ENCODE peak calls at places on chromosomes 1 and 21, in nine cellular contexts. One of them, this sample, is unnamed.
A peak's percentile ranks its signal among the peaks of the same experiment; 100 is the strongest.

GRCh38 chr1:41537788-41538351 is 53.4 kb upstream of the EDN2 start:
- DNase-seq in gastrocnemius medialis: peak; percentile 89
- DNase-seq in fibroblast of mammary gland: peak; percentile 83
- DNase-seq in lower lobe of right lung: peak; percentile 50
- DNase-seq in upper lobe of left lung: peak; percentile 50
- DNase-seq in psoas muscle: peak; percentile 90
- DNase-seq in mammary epithelial cell: no peak
- DNase-seq in tibial artery: peak; percentile 77
- DNase-seq in endothelial cell of umbilical vein: peak; percentile 82
- DNase-seq in this sample: peak; percentile 92

GRCh38 chr21:40562603-40563002 is 284.4 kb downstream of the DSCAM start:
- DNase-seq in gastrocnemius medialis: no peak
- DNase-seq in fibroblast of mammary gland: no peak
- DNase-seq in lower lobe of right lung: no peak
- DNase-seq in upper lobe of left lung: no peak
- DNase-seq in psoas muscle: no peak
- DNase-seq in mammary epithelial cell: no peak
- DNase-seq in tibial artery: no peak
- DNase-seq in endothelial cell of umbilical vein: no peak
- DNase-seq in this sample: no peak

GRCh38 chr1:6384962-6385672 is 8.4 kb downstream of the ACOT7 start:
- DNase-seq in gastrocnemius medialis: no peak
- DNase-seq in fibroblast of mammary gland: no peak
- DNase-seq in lower lobe of right lung: no peak
- DNase-seq in upper lobe of left lung: no peak
- DNase-seq in psoas muscle: no peak
- DNase-seq in mammary epithelial cell: peak; percentile 37
- DNase-seq in tibial artery: no peak
- DNase-seq in endothelial cell of umbilical vein: no peak
- DNase-seq in this sample: peak; percentile 64

GRCh38 chr1:54464031-54464476 is 57.9 kb upstream of the SSBP3 start:
- DNase-seq in gastrocnemius medialis: no peak
- DNase-seq in fibroblast of mammary gland: peak; percentile 24
- DNase-seq in lower lobe of right lung: no peak
- DNase-seq in upper lobe of left lung: no peak
- DNase-seq in psoas muscle: peak; percentile 4
- DNase-seq in mammary epithelial cell: no peak
- DNase-seq in tibial artery: no peak
- DNase-seq in endothelial cell of umbilical vein: no peak
- DNase-seq in this sample: no peak

GRCh38 chr1:116134178-116134773 is 23.1 kb downstream of the MAB21L3 start:
- DNase-seq in gastrocnemius medialis: no peak
- DNase-seq in fibroblast of mammary gland: peak; percentile 27
- DNase-seq in lower lobe of right lung: no peak
- DNase-seq in upper lobe of left lung: no peak
- DNase-seq in psoas muscle: no peak
- DNase-seq in mammary epithelial cell: no peak
- DNase-seq in tibial artery: no peak
- DNase-seq in endothelial cell of umbilical vein: no peak
- DNase-seq in this sample: no peak

GRCh38 chr21:44994581-44995171 is 54.8 kb downstream of the SLX9 start:
- DNase-seq in gastrocnemius medialis: peak; percentile 85
- DNase-seq in fibroblast of mammary gland: no peak
- DNase-seq in lower lobe of right lung: peak; percentile 45
- DNase-seq in upper lobe of left lung: no peak
- DNase-seq in psoas muscle: peak; percentile 79
- DNase-seq in mammary epithelial cell: peak; percentile 53
- DNase-seq in tibial artery: peak; percentile 54
- DNase-seq in endothelial cell of umbilical vein: no peak
- DNase-seq in this sample: no peak

GRCh38 chr1:86990826-86991225 is 76.4 kb downstream of the HS2ST1 start:
- DNase-seq in gastrocnemius medialis: no peak
- DNase-seq in fibroblast of mammary gland: no peak
- DNase-seq in lower lobe of right lung: no peak
- DNase-seq in upper lobe of left lung: no peak
- DNase-seq in psoas muscle: no peak
- DNase-seq in mammary epithelial cell: no peak
- DNase-seq in tibial artery: no peak
- DNase-seq in endothelial cell of umbilical vein: no peak
- DNase-seq in this sample: no peak

GRCh38 chr1:174912243-174912642 is 87.5 kb upstream of the CACYBP start:
- DNase-seq in gastrocnemius medialis: no peak
- DNase-seq in fibroblast of mammary gland: no peak
- DNase-seq in lower lobe of right lung: no peak
- DNase-seq in upper lobe of left lung: no peak
- DNase-seq in psoas muscle: no peak
- DNase-seq in mammary epithelial cell: no peak
- DNase-seq in tibial artery: no peak
- DNase-seq in endothelial cell of umbilical vein: peak; percentile 7
- DNase-seq in this sample: no peak

GRCh38 chr1:94247146-94248094 is 10.0 kb upstream of the ARHGAP29 start:
- DNase-seq in gastrocnemius medialis: peak; percentile 60
- DNase-seq in fibroblast of mammary gland: peak; percentile 58
- DNase-seq in lower lobe of right lung: peak; percentile 89
- DNase-seq in upper lobe of left lung: peak; percentile 87
- DNase-seq in psoas muscle: peak; percentile 91
- DNase-seq in mammary epithelial cell: peak; percentile 76
- DNase-seq in tibial artery: peak; percentile 70
- DNase-seq in endothelial cell of umbilical vein: peak; percentile 80
- DNase-seq in this sample: peak; percentile 68

GRCh38 chr1:16073490-16074104 is at the start of gene FAM131C:
- DNase-seq in gastrocnemius medialis: no peak
- DNase-seq in fibroblast of mammary gland: no peak
- DNase-seq in lower lobe of right lung: no peak
- DNase-seq in upper lobe of left lung: peak; percentile 31
- DNase-seq in psoas muscle: no peak
- DNase-seq in mammary epithelial cell: no peak
- DNase-seq in tibial artery: no peak
- DNase-seq in endothelial cell of umbilical vein: no peak
- DNase-seq in this sample: no peak

GRCh38 chr21:38774586-38775285 is 31.0 kb upstream of the ETS2 start:
- DNase-seq in gastrocnemius medialis: no peak
- DNase-seq in fibroblast of mammary gland: no peak
- DNase-seq in lower lobe of right lung: no peak
- DNase-seq in upper lobe of left lung: no peak
- DNase-seq in psoas muscle: no peak
- DNase-seq in mammary epithelial cell: no peak
- DNase-seq in tibial artery: no peak
- DNase-seq in endothelial cell of umbilical vein: no peak
- DNase-seq in this sample: no peak

GRCh38 chr1:67791686-67792475 is 41.4 kb downstream of the GNG12 start:
- DNase-seq in gastrocnemius medialis: peak; percentile 41
- DNase-seq in fibroblast of mammary gland: peak; percentile 94
- DNase-seq in lower lobe of right lung: no peak
- DNase-seq in upper lobe of left lung: no peak
- DNase-seq in psoas muscle: no peak
- DNase-seq in mammary epithelial cell: peak; percentile 29
- DNase-seq in tibial artery: peak; percentile 58
- DNase-seq in endothelial cell of umbilical vein: peak; percentile 87
- DNase-seq in this sample: peak; percentile 89

DNA sequence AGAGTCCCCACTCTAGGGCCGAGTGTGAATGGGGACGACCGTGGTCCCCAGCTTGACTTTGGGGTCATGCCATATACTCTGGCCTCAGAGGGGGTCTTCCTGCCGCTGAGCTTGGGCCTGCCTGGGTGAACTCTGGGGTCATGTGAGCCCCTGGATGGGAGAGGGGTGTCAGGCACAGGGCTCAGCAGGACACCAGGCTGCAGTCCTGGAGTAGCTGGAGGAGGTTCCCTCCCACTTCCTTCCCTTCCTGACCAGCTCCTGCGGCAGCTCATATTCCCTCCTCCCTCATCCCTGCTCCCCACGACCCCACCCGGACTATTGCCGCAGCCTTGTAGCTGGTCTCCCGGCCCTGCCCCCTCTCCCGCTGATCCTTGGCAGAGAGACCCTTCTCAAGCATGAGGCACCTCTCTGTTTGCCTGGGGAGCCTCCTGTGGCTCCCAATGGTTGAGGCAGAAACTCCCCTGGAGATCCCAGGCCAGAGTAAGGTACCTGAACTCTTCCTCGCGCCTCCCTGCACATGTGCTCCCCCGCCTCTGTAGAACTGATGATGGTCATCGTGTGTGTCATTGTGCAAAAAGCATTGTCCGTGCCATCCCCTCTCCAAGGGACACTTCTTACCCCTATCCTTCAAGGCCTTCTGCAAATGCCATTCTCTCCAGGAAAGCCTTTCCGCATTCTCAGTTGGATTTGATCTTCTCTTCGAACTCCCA is 1.8 kb downstream of the TNFRSF1B start:
- DNase-seq in gastrocnemius medialis: no peak
- DNase-seq in fibroblast of mammary gland: no peak
- DNase-seq in lower lobe of right lung: no peak
- DNase-seq in upper lobe of left lung: no peak
- DNase-seq in psoas muscle: no peak
- DNase-seq in mammary epithelial cell: no peak
- DNase-seq in tibial artery: no peak
- DNase-seq in endothelial cell of umbilical vein: no peak
- DNase-seq in this sample: no peak
- H3K4me3 ChIP-seq in gastrocnemius medialis: peak overlapping the region; percentile 65
- H3K4me3 ChIP-seq in fibroblast of mammary gland: no peak overlapping the region
- H3K4me3 ChIP-seq in lower lobe of right lung: peak overlapping the region; percentile 92
- H3K4me3 ChIP-seq in upper lobe of left lung: peak overlapping the region; percentile 95
- H3K4me3 ChIP-seq in psoas muscle: peak overlapping the region; percentile 74
- H3K4me3 ChIP-seq in mammary epithelial cell: no peak overlapping the region
- H3K4me3 ChIP-seq in tibial artery: peak overlapping the region; percentile 57
- H3K4me3 ChIP-seq in endothelial cell of umbilical vein: no peak overlapping the region
- H3K4me3 ChIP-seq in this sample: no peak overlapping the region

DNA sequence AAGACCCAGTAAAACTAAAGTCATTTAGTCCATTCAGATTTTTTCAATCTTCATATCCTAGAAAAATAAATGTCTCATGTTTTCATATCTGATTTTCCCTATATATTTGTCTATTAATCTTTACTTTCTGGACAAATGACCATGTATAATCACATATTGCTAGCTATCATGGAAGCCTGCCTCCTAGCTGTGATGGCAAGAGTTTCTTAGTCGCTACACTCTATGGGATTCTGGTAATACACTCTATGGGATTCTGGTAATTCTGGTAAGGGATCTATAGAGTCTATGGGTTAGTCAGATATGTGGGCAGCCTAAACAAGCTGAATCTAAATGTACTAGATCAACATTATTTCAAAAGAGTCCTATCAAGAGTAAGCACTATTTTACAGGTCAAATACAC is 198.7 kb upstream of the LHX8 start:
- DNase-seq in gastrocnemius medialis: no peak
- DNase-seq in fibroblast of mammary gland: no peak
- DNase-seq in lower lobe of right lung: no peak
- DNase-seq in upper lobe of left lung: no peak
- DNase-seq in psoas muscle: no peak
- DNase-seq in mammary epithelial cell: no peak
- DNase-seq in tibial artery: no peak
- DNase-seq in endothelial cell of umbilical vein: no peak
- DNase-seq in this sample: no peak
- TF ChIP-seq CTCF in gastrocnemius medialis: no peak
- TF ChIP-seq CTCF in fibroblast of mammary gland: no peak
- TF ChIP-seq CTCF in lower lobe of right lung: no peak
- TF ChIP-seq CTCF in upper lobe of left lung: no peak
- TF ChIP-seq CTCF in psoas muscle: no peak
- TF ChIP-seq CTCF in mammary epithelial cell: no peak
- TF ChIP-seq CTCF in tibial artery: no peak
- TF ChIP-seq CTCF in endothelial cell of umbilical vein: no peak
- TF ChIP-seq CTCF in this sample: no peak

GRCh38 chr1:29237906-29238600 is 1.7 kb downstream of the PTPRU start:
- DNase-seq in gastrocnemius medialis: peak; percentile 76
- DNase-seq in fibroblast of mammary gland: no peak
- DNase-seq in lower lobe of right lung: peak; percentile 70
- DNase-seq in upper lobe of left lung: peak; percentile 64
- DNase-seq in psoas muscle: peak; percentile 86
- DNase-seq in mammary epithelial cell: peak; percentile 53
- DNase-seq in tibial artery: peak; percentile 55
- DNase-seq in endothelial cell of umbilical vein: peak; percentile 5
- DNase-seq in this sample: no peak

GRCh38 chr1:29239142-29239541 is 2.8 kb downstream of the PTPRU start:
- DNase-seq in gastrocnemius medialis: no peak
- DNase-seq in fibroblast of mammary gland: no peak
- DNase-seq in lower lobe of right lung: peak; percentile 80
- DNase-seq in upper lobe of left lung: peak; percentile 80
- DNase-seq in psoas muscle: no peak
- DNase-seq in mammary epithelial cell: peak; percentile 86
- DNase-seq in tibial artery: no peak
- DNase-seq in endothelial cell of umbilical vein: no peak
- DNase-seq in this sample: no peak

GRCh38 chr1:29236993-29237905 is 927 bp downstream of the PTPRU start:
- DNase-seq in gastrocnemius medialis: peak; percentile 46
- DNase-seq in fibroblast of mammary gland: no peak
- DNase-seq in lower lobe of right lung: peak; percentile 74
- DNase-seq in upper lobe of left lung: peak; percentile 45
- DNase-seq in psoas muscle: peak; percentile 76
- DNase-seq in mammary epithelial cell: peak; percentile 67
- DNase-seq in tibial artery: peak; percentile 45
- DNase-seq in endothelial cell of umbilical vein: peak; percentile 31
- DNase-seq in this sample: peak; percentile 71

GRCh38 chr1:29240400-29240837 is 4.1 kb downstream of the PTPRU start:
- DNase-seq in gastrocnemius medialis: no peak
- DNase-seq in fibroblast of mammary gland: no peak
- DNase-seq in lower lobe of right lung: no peak
- DNase-seq in upper lobe of left lung: no peak
- DNase-seq in psoas muscle: no peak
- DNase-seq in mammary epithelial cell: no peak
- DNase-seq in tibial artery: no peak
- DNase-seq in endothelial cell of umbilical vein: no peak
- DNase-seq in this sample: no peak

GRCh38 chr1:29238601-29238964 is 2.3 kb downstream of the PTPRU start:
- DNase-seq in gastrocnemius medialis: no peak
- DNase-seq in fibroblast of mammary gland: no peak
- DNase-seq in lower lobe of right lung: no peak
- DNase-seq in upper lobe of left lung: no peak
- DNase-seq in psoas muscle: no peak
- DNase-seq in mammary epithelial cell: no peak
- DNase-seq in tibial artery: no peak
- DNase-seq in endothelial cell of umbilical vein: no peak
- DNase-seq in this sample: no peak
- H3K4me3 ChIP-seq in gastrocnemius medialis: peak overlapping the region; percentile 77
- H3K4me3 ChIP-seq in fibroblast of mammary gland: no peak overlapping the region
- H3K4me3 ChIP-seq in lower lobe of right lung: peak overlapping the region; percentile 73
- H3K4me3 ChIP-seq in upper lobe of left lung: peak overlapping the region; percentile 73
- H3K4me3 ChIP-seq in psoas muscle: peak overlapping the region; percentile 83
- H3K4me3 ChIP-seq in mammary epithelial cell: peak overlapping the region; percentile 50
- H3K4me3 ChIP-seq in tibial artery: peak overlapping the region; percentile 59
- H3K4me3 ChIP-seq in endothelial cell of umbilical vein: no peak overlapping the region
- H3K4me3 ChIP-seq in this sample: peak overlapping the region; percentile 41

DNA sequence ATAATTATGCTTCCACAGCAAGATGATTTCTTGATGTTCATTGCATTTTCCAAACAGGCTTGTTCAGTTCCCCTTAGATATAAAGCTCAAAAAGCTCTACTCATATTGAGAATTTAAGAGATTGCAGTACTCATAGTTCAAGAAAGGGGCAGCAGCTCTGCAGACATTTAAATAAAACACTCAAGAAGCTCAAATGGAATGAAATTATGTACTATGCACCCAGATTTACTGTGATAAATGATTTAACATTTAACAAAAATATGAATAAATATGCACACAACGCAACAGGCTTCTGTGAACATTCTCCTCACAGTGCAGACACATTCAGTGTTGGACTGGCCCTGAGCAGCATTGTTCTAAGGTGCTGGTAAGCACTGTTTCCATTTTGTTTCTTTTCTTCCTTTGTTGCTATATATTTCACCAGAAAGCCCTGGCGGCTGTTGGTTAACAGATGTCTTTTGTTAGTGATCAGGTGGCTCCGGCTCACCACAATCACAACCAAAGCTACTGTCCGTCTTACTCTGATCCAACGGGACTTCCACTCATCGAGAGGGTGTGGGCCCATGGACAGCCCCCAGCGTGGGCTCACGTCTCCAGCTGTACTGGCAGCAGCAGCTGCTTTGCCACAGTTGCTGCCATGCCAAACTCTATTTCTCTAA is 1440.3 kb downstream of the NCAM2 start:
- DNase-seq in gastrocnemius medialis: no peak
- DNase-seq in fibroblast of mammary gland: no peak
- DNase-seq in lower lobe of right lung: no peak
- DNase-seq in upper lobe of left lung: no peak
- DNase-seq in psoas muscle: no peak
- DNase-seq in mammary epithelial cell: no peak
- DNase-seq in tibial artery: no peak
- DNase-seq in endothelial cell of umbilical vein: no peak
- DNase-seq in this sample: no peak
- TF ChIP-seq CTCF in gastrocnemius medialis: no peak
- TF ChIP-seq CTCF in fibroblast of mammary gland: no peak
- TF ChIP-seq CTCF in lower lobe of right lung: no peak
- TF ChIP-seq CTCF in upper lobe of left lung: no peak
- TF ChIP-seq CTCF in psoas muscle: no peak
- TF ChIP-seq CTCF in mammary epithelial cell: no peak
- TF ChIP-seq CTCF in tibial artery: no peak
- TF ChIP-seq CTCF in endothelial cell of umbilical vein: no peak
- TF ChIP-seq CTCF in this sample: no peak

This sample was measured in foreskin fibroblast.